ENCODE peak calls at places on chromosomes 16 and 17, in four cellular contexts. One of them, this sample, is unnamed.

GRCh38 chr17:1939979-1940809 is 84.9 kb downstream of the RTN4RL1 start:
- DNase-seq in RCC 7860: no peak
- DNase-seq in GM06990: no peak
- DNase-seq in activated effector memory CD4-positive, alpha-beta T cell treated with anti-CD3 and anti-CD28 coated beads, Interleukin-2, amount 50 U/mL, for 16 hours: no peak
- DNase-seq in this sample: no peak

GRCh38 chr17:5508855-5509254 is 22.5 kb downstream of the MIS12 start:
- DNase-seq in GM06990: no peak
- DNase-seq in activated effector memory CD4-positive, alpha-beta T cell treated with anti-CD3 and anti-CD28 coated beads, Interleukin-2, amount 50 U/mL, for 16 hours: no peak
- DNase-seq in RCC 7860: peak
- DNase-seq in this sample: no peak

GRCh38 chr17:27088767-27089078 is 205.2 kb upstream of the WSB1 start:
- DNase-seq in RCC 7860: no peak
- DNase-seq in GM06990: no peak
- DNase-seq in activated effector memory CD4-positive, alpha-beta T cell treated with anti-CD3 and anti-CD28 coated beads, Interleukin-2, amount 50 U/mL, for 16 hours: no peak
- DNase-seq in this sample: no peak

GRCh38 chr17:15999974-16000827 is 577 bp downstream of the TTC19 start:
- DNase-seq in activated effector memory CD4-positive, alpha-beta T cell treated with anti-CD3 and anti-CD28 coated beads, Interleukin-2, amount 50 U/mL, for 16 hours: no peak
- DNase-seq in GM06990: peak
- DNase-seq in RCC 7860: no peak
- DNase-seq in this sample: no peak

GRCh38 chr17:83132251-83133081 is 53.1 kb downstream of the METRNL start:
- DNase-seq in RCC 7860: no peak
- DNase-seq in activated effector memory CD4-positive, alpha-beta T cell treated with anti-CD3 and anti-CD28 coated beads, Interleukin-2, amount 50 U/mL, for 16 hours: peak
- DNase-seq in GM06990: no peak
- DNase-seq in this sample: no peak

GRCh38 chr17:77356109-77356689 is 215.4 kb downstream of the SEC14L1 start:
- DNase-seq in activated effector memory CD4-positive, alpha-beta T cell treated with anti-CD3 and anti-CD28 coated beads, Interleukin-2, amount 50 U/mL, for 16 hours: peak
- DNase-seq in GM06990: no peak
- DNase-seq in RCC 7860: peak
- DNase-seq in this sample: peak

GRCh38 chr16:65740716-65741115 is 618.9 kb upstream of the CDH11 start:
- DNase-seq in GM06990: no peak
- DNase-seq in RCC 7860: no peak
- DNase-seq in activated effector memory CD4-positive, alpha-beta T cell treated with anti-CD3 and anti-CD28 coated beads, Interleukin-2, amount 50 U/mL, for 16 hours: no peak
- DNase-seq in this sample: no peak

GRCh38 chr17:8019665-8020064 is 17.2 kb downstream of the GUCY2D start:
- DNase-seq in GM06990: no peak
- DNase-seq in activated effector memory CD4-positive, alpha-beta T cell treated with anti-CD3 and anti-CD28 coated beads, Interleukin-2, amount 50 U/mL, for 16 hours: no peak
- DNase-seq in RCC 7860: peak
- DNase-seq in this sample: peak

GRCh38 chr17:45788057-45788456 is 3.9 kb downstream of the CRHR1 start:
- DNase-seq in activated effector memory CD4-positive, alpha-beta T cell treated with anti-CD3 and anti-CD28 coated beads, Interleukin-2, amount 50 U/mL, for 16 hours: no peak
- DNase-seq in GM06990: no peak
- DNase-seq in RCC 7860: no peak
- DNase-seq in this sample: no peak

GRCh38 chr16:85061566-85061965 is 34.0 kb downstream of the KIAA0513 start:
- DNase-seq in GM06990: no peak
- DNase-seq in RCC 7860: no peak
- DNase-seq in activated effector memory CD4-positive, alpha-beta T cell treated with anti-CD3 and anti-CD28 coated beads, Interleukin-2, amount 50 U/mL, for 16 hours: no peak
- DNase-seq in this sample: peak

GRCh38 chr17:28142355-28142754 is 99.9 kb downstream of the NLK start:
- DNase-seq in GM06990: no peak
- DNase-seq in RCC 7860: no peak
- DNase-seq in activated effector memory CD4-positive, alpha-beta T cell treated with anti-CD3 and anti-CD28 coated beads, Interleukin-2, amount 50 U/mL, for 16 hours: no peak
- DNase-seq in this sample: no peak

GRCh38 chr17:81662002-81662401 is 4.4 kb downstream of the OXLD1 start:
- DNase-seq in RCC 7860: no peak
- DNase-seq in activated effector memory CD4-positive, alpha-beta T cell treated with anti-CD3 and anti-CD28 coated beads, Interleukin-2, amount 50 U/mL, for 16 hours: no peak
- DNase-seq in GM06990: no peak
- DNase-seq in this sample: no peak

GRCh38 chr17:74212913-74213791 is at the start of gene TTYH2:
- DNase-seq in GM06990: peak
- DNase-seq in RCC 7860: peak
- DNase-seq in activated effector memory CD4-positive, alpha-beta T cell treated with anti-CD3 and anti-CD28 coated beads, Interleukin-2, amount 50 U/mL, for 16 hours: peak
- DNase-seq in this sample: peak

GRCh38 chr17:17694229-17695081 is 13.2 kb downstream of the RAI1 start:
- DNase-seq in activated effector memory CD4-positive, alpha-beta T cell treated with anti-CD3 and anti-CD28 coated beads, Interleukin-2, amount 50 U/mL, for 16 hours: peak
- DNase-seq in RCC 7860: peak
- DNase-seq in GM06990: peak
- DNase-seq in this sample: peak

GRCh38 chr16:21214086-21214485 is 2.7 kb upstream of the ZP2 start:
- DNase-seq in GM06990: no peak
- DNase-seq in RCC 7860: no peak
- DNase-seq in activated effector memory CD4-positive, alpha-beta T cell treated with anti-CD3 and anti-CD28 coated beads, Interleukin-2, amount 50 U/mL, for 16 hours: no peak
- DNase-seq in this sample: no peak

GRCh38 chr16:83792391-83792790 is 15.4 kb upstream of the HSBP1 start:
- DNase-seq in activated effector memory CD4-positive, alpha-beta T cell treated with anti-CD3 and anti-CD28 coated beads, Interleukin-2, amount 50 U/mL, for 16 hours: no peak
- DNase-seq in GM06990: no peak
- DNase-seq in RCC 7860: no peak
- DNase-seq in this sample: no peak

GRCh38 chr17:27782791-27783206 is 17.5 kb downstream of the NOS2 start:
- DNase-seq in RCC 7860: no peak
- DNase-seq in GM06990: no peak
- DNase-seq in activated effector memory CD4-positive, alpha-beta T cell treated with anti-CD3 and anti-CD28 coated beads, Interleukin-2, amount 50 U/mL, for 16 hours: no peak
- DNase-seq in this sample: peak

GRCh38 chr17:60145006-60145935 is 4.5 kb upstream of the CA4 start:
- DNase-seq in RCC 7860: no peak
- DNase-seq in GM06990: no peak
- DNase-seq in activated effector memory CD4-positive, alpha-beta T cell treated with anti-CD3 and anti-CD28 coated beads, Interleukin-2, amount 50 U/mL, for 16 hours: no peak
- DNase-seq in this sample: no peak

GRCh38 chr16:83355570-83356218 is 452.1 kb upstream of the HSBP1 start:
- DNase-seq in activated effector memory CD4-positive, alpha-beta T cell treated with anti-CD3 and anti-CD28 coated beads, Interleukin-2, amount 50 U/mL, for 16 hours: no peak
- DNase-seq in GM06990: no peak
- DNase-seq in RCC 7860: no peak
- DNase-seq in this sample: no peak

GRCh38 chr17:50363217-50364060 is 9.5 kb downstream of the MRPL27 start:
- DNase-seq in RCC 7860: no peak
- DNase-seq in activated effector memory CD4-positive, alpha-beta T cell treated with anti-CD3 and anti-CD28 coated beads, Interleukin-2, amount 50 U/mL, for 16 hours: peak
- DNase-seq in GM06990: no peak
- DNase-seq in this sample: peak

GRCh38 chr17:45114117-45114932 is 18.0 kb downstream of the PLCD3 start:
- DNase-seq in activated effector memory CD4-positive, alpha-beta T cell treated with anti-CD3 and anti-CD28 coated beads, Interleukin-2, amount 50 U/mL, for 16 hours: peak
- DNase-seq in RCC 7860: no peak
- DNase-seq in GM06990: no peak
- DNase-seq in this sample: no peak

GRCh38 chr16:25155553-25156460 is 44.3 kb downstream of the LCMT1 start:
- DNase-seq in RCC 7860: peak
- DNase-seq in GM06990: no peak
- DNase-seq in activated effector memory CD4-positive, alpha-beta T cell treated with anti-CD3 and anti-CD28 coated beads, Interleukin-2, amount 50 U/mL, for 16 hours: no peak
- DNase-seq in this sample: no peak

GRCh38 chr17:71029246-71029645 is 859.9 kb downstream of the KCNJ2 start:
- DNase-seq in GM06990: no peak
- DNase-seq in RCC 7860: no peak
- DNase-seq in activated effector memory CD4-positive, alpha-beta T cell treated with anti-CD3 and anti-CD28 coated beads, Interleukin-2, amount 50 U/mL, for 16 hours: no peak
- DNase-seq in this sample: no peak

GRCh38 chr16:56321159-56321558 is 104.2 kb downstream of the AMFR start:
- DNase-seq in RCC 7860: no peak
- DNase-seq in GM06990: no peak
- DNase-seq in activated effector memory CD4-positive, alpha-beta T cell treated with anti-CD3 and anti-CD28 coated beads, Interleukin-2, amount 50 U/mL, for 16 hours: no peak
- DNase-seq in this sample: no peak

GRCh38 chr16:90044111-90044551 is 24.9 kb upstream of the DBNDD1 start:
- DNase-seq in activated effector memory CD4-positive, alpha-beta T cell treated with anti-CD3 and anti-CD28 coated beads, Interleukin-2, amount 50 U/mL, for 16 hours: no peak
- DNase-seq in GM06990: no peak
- DNase-seq in RCC 7860: peak
- DNase-seq in this sample: no peak

GRCh38 chr17:2894782-2895181 is 98.5 kb downstream of the RAP1GAP2 start:
- DNase-seq in RCC 7860: no peak
- DNase-seq in activated effector memory CD4-positive, alpha-beta T cell treated with anti-CD3 and anti-CD28 coated beads, Interleukin-2, amount 50 U/mL, for 16 hours: no peak
- DNase-seq in GM06990: no peak
- DNase-seq in this sample: no peak